ENCODE peak calls at places on chromosomes 2 and 18, in six cellular contexts. T, F, H, Z, D and J are unnamed samples.

GRCh38 chr18:12231040-12231882 is 22.9 kb upstream of the CIDEA start:
- DNase-seq in D (no peak), T (no peak), H (no peak), Z (no peak), F (no peak), J (no peak)

GRCh38 chr2:120810639-120811038 is 75.0 kb downstream of the GLI2 start:
- DNase-seq in H (no peak), F (no peak), Z (no peak), T (no peak), D (no peak), J (no peak)

GRCh38 chr2:105114551-105114950 is 76.7 kb downstream of the MRPS9 start:
- DNase-seq in F (peak; percentile 78), Z (peak; percentile 70), H (peak; percentile 79), D (peak; percentile 74), T (peak; percentile 46), J (peak; percentile 82)

GRCh38 chr2:27752551-27753237 is 18.8 kb upstream of the MRPL33 start:
- DNase-seq in T (peak; percentile 84), H (no peak), F (peak; percentile 93), D (no peak), Z (no peak), J (no peak)

GRCh38 chr2:239893236-239893515 is 132.0 kb downstream of the NDUFA10 start:
- DNase-seq in Z (no peak), T (no peak), D (no peak), F (no peak), H (no peak), J (no peak)

GRCh38 chr2:216856666-216857065 is 3.2 kb downstream of the TNP1 start:
- DNase-seq in D (no peak), H (no peak), Z (no peak), T (no peak), F (no peak), J (no peak)

GRCh38 chr18:65544701-65545100 is 206.1 kb upstream of the CDH7 start:
- DNase-seq in T (no peak), D (no peak), H (no peak), Z (no peak), F (no peak), J (no peak)

GRCh38 chr2:46735730-46736493 is 179.7 kb downstream of the MCFD2 start:
- DNase-seq in T (no peak), D (no peak), H (no peak), F (no peak), Z (no peak), J (no peak)

GRCh38 chr2:235605306-235605998 is 111.6 kb downstream of the AGAP1 start:
- DNase-seq in D (peak; percentile 100), H (peak; percentile 97), T (peak; percentile 85), Z (peak; percentile 98), F (peak; percentile 70), J (peak; percentile 99)

GRCh38 chr18:48843162-48843561 is 107.6 kb downstream of the SMAD7 start:
- DNase-seq in D (no peak), T (no peak), Z (no peak), F (no peak), H (no peak), J (no peak)

GRCh38 chr18:2881490-2882195 is 34.8 kb downstream of the EMILIN2 start:
- DNase-seq in D (peak; percentile 97), H (peak; percentile 97), T (no peak), Z (peak; percentile 77), F (peak; percentile 74), J (peak; percentile 93)

GRCh38 chr2:35526741-35527140 is 828.8 kb upstream of the CRIM1 start:
- DNase-seq in H (no peak), T (no peak), Z (peak; percentile 31), D (no peak), F (no peak), J (no peak)

GRCh38 chr2:28750316-28751101 is 1.1 kb upstream of the PPP1CB start:
- DNase-seq in H (peak; percentile 72), D (peak; percentile 84), Z (peak; percentile 60), F (peak; percentile 71), T (peak; percentile 27), J (no peak)

GRCh38 chr18:62912885-62913284 is 197.5 kb downstream of the PHLPP1 start:
- DNase-seq in F (no peak), D (no peak), H (no peak), Z (no peak), T (no peak), J (no peak)

GRCh38 chr18:3596324-3597158 is 146.6 kb downstream of the TGIF1 start:
- DNase-seq in H (no peak), F (peak; percentile 91), Z (peak; percentile 34), D (no peak), T (no peak), J (peak; percentile 69)

GRCh38 chr2:155145758-155146229 is 447.3 kb downstream of the KCNJ3 start:
- DNase-seq in T (no peak), Z (no peak), F (no peak), D (no peak), H (no peak), J (no peak)

GRCh38 chr18:62928316-62928715 is 213.0 kb downstream of the PHLPP1 start:
- DNase-seq in Z (peak; percentile 54), D (peak; percentile 23), T (no peak), H (peak; percentile 16), F (no peak), J (peak; percentile 59)

GRCh38 chr18:34801769-34802168 is 91.7 kb downstream of the DTNA start:
- DNase-seq in T (no peak), H (peak; percentile 51), Z (peak; percentile 50), D (peak; percentile 89), F (no peak), J (peak; percentile 90)

GRCh38 chr2:102238039-102238756 is 51.4 kb downstream of the IL1RL2 start:
- DNase-seq in Z (peak; percentile 64), T (no peak), F (no peak), D (peak; percentile 64), H (peak; percentile 68), J (peak; percentile 88)

GRCh38 chr2:232505805-232506360 is 14.3 kb upstream of the PRSS56 start:
- DNase-seq in H (no peak), T (no peak), Z (no peak), F (no peak), D (no peak), J (no peak)

GRCh38 chr2:222452422-222452950 is 28.1 kb downstream of the SGPP2 start:
- DNase-seq in T (no peak), Z (no peak), D (no peak), F (no peak), H (no peak), J (no peak)

GRCh38 chr18:3450358-3451107 is 561 bp downstream of the TGIF1 start:
- DNase-seq in F (no peak), Z (peak; percentile 86), H (peak; percentile 85), D (peak; percentile 85), T (peak; percentile 67), J (peak; percentile 75)

GRCh38 chr2:31227711-31228125 is 6.2 kb upstream of the EHD3 start:
- DNase-seq in T (no peak), F (no peak), D (no peak), H (no peak), Z (no peak), J (peak; percentile 30)

GRCh38 chr18:40313030-40313642 is 1641.9 kb upstream of the PIK3C3 start:
- DNase-seq in D (no peak), F (no peak), Z (peak; percentile 1), T (no peak), H (no peak), J (peak; percentile 5)

GRCh38 chr2:109065335-109065734 is 63.7 kb upstream of the SH3RF3 start:
- DNase-seq in Z (no peak), D (no peak), T (no peak), F (no peak), H (no peak), J (no peak)

GRCh38 chr18:30485078-30485477 is 557.5 kb downstream of the DSC3 start:
- DNase-seq in H (no peak), F (no peak), Z (no peak), T (no peak), D (no peak), J (no peak)

GRCh38 chr2:27965841-27966240 is 75.3 kb downstream of the BABAM2 start:
- DNase-seq in Z (no peak), H (no peak), D (no peak), F (no peak), T (no peak), J (no peak)

GRCh38 chr2:167595021-167595420 is 652.4 kb downstream of the STK39 start:
- DNase-seq in D (no peak), F (no peak), T (no peak), H (no peak), Z (no peak), J (no peak)

GRCh38 chr2:96353032-96353561 is 17.5 kb downstream of the NCAPH start:
- DNase-seq in Z (peak; percentile 72), F (peak; percentile 95), H (no peak), T (peak; percentile 93), D (peak; percentile 89), J (peak; percentile 73)

GRCh38 chr2:74876081-74876886 is 42.4 kb downstream of the HK2 start:
- DNase-seq in H (peak; percentile 82), D (peak; percentile 85), F (peak; percentile 52), T (peak; percentile 45), Z (peak; percentile 52), J (peak; percentile 69)

GRCh38 chr2:61471905-61472805 is 1.3 kb upstream of the USP34 start:
- DNase-seq in H (peak; percentile 26), T (peak; percentile 47), F (peak; percentile 57), Z (peak; percentile 45), D (peak; percentile 51), J (peak; percentile 31)

GRCh38 chr2:151292546-151292945 is 3.1 kb upstream of the NMI start:
- DNase-seq in D (no peak), Z (no peak), H (no peak), T (no peak), F (no peak), J (no peak)

GRCh38 chr18:62485684-62486083 is 37.1 kb upstream of the ZCCHC2 start:
- DNase-seq in F (no peak), T (peak; percentile 81), Z (peak; percentile 93), H (peak; percentile 78), D (peak; percentile 90), J (peak; percentile 74)

GRCh38 chr2:17301437-17301836 is 216.8 kb downstream of the RAD51AP2 start:
- DNase-seq in D (no peak), T (no peak), Z (no peak), H (no peak), F (no peak), J (no peak)

GRCh38 chr2:241584446-241584845 is 25.9 kb downstream of the BOK start:
- DNase-seq in T (no peak), Z (peak; percentile 64), F (no peak), H (no peak), D (peak; percentile 53), J (peak; percentile 58)